ENCODE peak calls at places on chromosomes 1 and 21, in eight cellular contexts. E is HFFc6; I is stimulated activated CD8-positive, alpha-beta memory T cell treated with anti-CD3 and anti-CD28 coated beads, Interleukin-7, amount 100 ng/mL, for 1 hour; G is foreskin fibroblast; H is stimulated activated CD4-positive, alpha-beta T cell treated with anti-CD3 and anti-CD28 coated beads, Interleukin-4, amount 100 ng/mL, for 24 hours; L is sigmoid colon; O is astrocyte of the spinal cord; P is amniotic epithelial cell. Q is an unnamed sample.

GRCh38 chr21:32826317-32827167 is 55.0 kb upstream of the PAXBP1 start:
- DNase-seq in E (peak), I (no peak), G (peak), H (peak), L (no peak), O (peak), P (peak), Q (no peak)

GRCh38 chr1:72845342-72845741 is 563.0 kb upstream of the NEGR1 start:
- DNase-seq in E (no peak), I (no peak), G (no peak), H (no peak), L (no peak), O (peak), P (no peak), Q (no peak)

GRCh38 chr1:235207202-235207565 is 46.1 kb upstream of the RBM34 start:
- DNase-seq in E (no peak), I (peak), G (no peak), H (peak), L (no peak), O (peak), P (no peak), Q (no peak)

GRCh38 chr1:77218477-77219165 is 609 bp downstream of the PIGK start:
- DNase-seq in E (no peak), I (no peak), G (peak), H (no peak), L (no peak), O (no peak), P (peak), Q (no peak)

GRCh38 chr1:10170362-10170665 is 40.1 kb upstream of the KIF1B start:
- DNase-seq in E (no peak), I (no peak), G (no peak), H (peak), L (no peak), O (peak), P (peak), Q (no peak)

GRCh38 chr21:32424674-32425073 is 12.2 kb downstream of the EVA1C start:
- DNase-seq in E (no peak), I (no peak), G (peak), H (no peak), L (no peak), O (peak), P (no peak), Q (no peak)

GRCh38 chr1:201795066-201795465 is 33.9 kb upstream of the IPO9 start:
- DNase-seq in E (peak), I (no peak), G (peak), H (no peak), L (no peak), O (peak), P (no peak), Q (no peak)

GRCh38 chr21:33300701-33301631 is 23.8 kb upstream of the IFNAR1 start:
- DNase-seq in E (no peak), I (no peak), G (peak), H (no peak), L (no peak), O (no peak), P (peak), Q (no peak)

GRCh38 chr1:108569097-108569728 is 9.3 kb downstream of the EEIG2 start:
- DNase-seq in E (peak), I (no peak), G (no peak), H (no peak), L (no peak), O (no peak), P (no peak), Q (no peak)

GRCh38 chr1:227764019-227764391 is 28.8 kb downstream of the SNAP47 start:
- DNase-seq in E (peak), I (no peak), G (peak), H (no peak), L (no peak), O (peak), P (no peak), Q (no peak)

GRCh38 chr1:59020151-59020997 is 236.5 kb upstream of the JUN start:
- DNase-seq in E (peak), I (peak), G (peak), H (peak), L (peak), O (peak), P (peak), Q (no peak)

GRCh38 chr1:78622548-78622947 is 2.3 kb downstream of the IFI44L start:
- DNase-seq in E (no peak), I (no peak), G (peak), H (no peak), L (no peak), O (no peak), P (no peak), Q (no peak)

GRCh38 chr1:170218261-170218660 is 72.5 kb downstream of the NTMT2 start:
- DNase-seq in E (no peak), I (no peak), G (peak), H (no peak), L (no peak), O (no peak), P (no peak), Q (no peak)

GRCh38 chr1:177172331-177172730 is 1.6 kb downstream of the BRINP2 start:
- DNase-seq in E (no peak), I (no peak), G (no peak), H (no peak), L (no peak), O (no peak), P (no peak), Q (no peak)

GRCh38 chr1:27137022-27137542 is 17.8 kb downstream of the SLC9A1 start:
- DNase-seq in E (no peak), I (peak), G (no peak), H (peak), L (peak), O (no peak), P (no peak), Q (peak)

GRCh38 chr1:235088440-235088839 is 40.2 kb downstream of the TOMM20 start:
- DNase-seq in E (no peak), I (no peak), G (no peak), H (no peak), L (no peak), O (no peak), P (peak), Q (no peak)

GRCh38 chr1:244919320-244920282 is 55.3 kb upstream of the HNRNPU start:
- DNase-seq in E (no peak), I (no peak), G (no peak), H (no peak), L (no peak), O (no peak), P (no peak), Q (no peak)

GRCh38 chr1:2290595-2291510 is 62.7 kb downstream of the SKI start:
- DNase-seq in E (peak), I (peak), G (peak), H (peak), L (peak), O (peak), P (peak), Q (peak)

GRCh38 chr1:197471248-197472035 is 203.4 kb downstream of the CRB1 start:
- DNase-seq in E (no peak), I (no peak), G (peak), H (no peak), L (no peak), O (peak), P (peak), Q (no peak)

GRCh38 chr21:45330075-45330781 is 42.5 kb upstream of the POFUT2 start:
- DNase-seq in E (peak), I (no peak), G (peak), H (no peak), L (peak), O (peak), P (peak), Q (peak)

GRCh38 chr1:227889047-227889862 is 58.5 kb downstream of the WNT9A start:
- DNase-seq in E (no peak), I (no peak), G (no peak), H (no peak), L (peak), O (no peak), P (no peak), Q (peak)

GRCh38 chr1:94746635-94747525 is 73.3 kb upstream of the SLC44A3 start:
- DNase-seq in E (no peak), I (no peak), G (peak), H (no peak), L (no peak), O (no peak), P (peak), Q (no peak)

GRCh38 chr1:40034869-40035268 is 5.7 kb upstream of the CAP1 start:
- DNase-seq in E (no peak), I (no peak), G (no peak), H (no peak), L (no peak), O (no peak), P (no peak), Q (no peak)

GRCh38 chr1:206041640-206042039 is 11.3 kb upstream of the RHEX start:
- DNase-seq in E (no peak), I (no peak), G (no peak), H (no peak), L (no peak), O (no peak), P (no peak), Q (no peak)

GRCh38 chr1:39332291-39332690 is 127.8 kb downstream of the MACF1 start:
- DNase-seq in E (peak), I (no peak), G (peak), H (no peak), L (no peak), O (peak), P (peak), Q (no peak)

GRCh38 chr1:154747841-154748766 is 122.0 kb downstream of the KCNN3 start:
- DNase-seq in E (no peak), I (no peak), G (peak), H (peak), L (peak), O (peak), P (peak), Q (no peak)

GRCh38 chr21:45109831-45110492 is 35.6 kb downstream of the ADARB1 start:
- DNase-seq in E (no peak), I (no peak), G (no peak), H (peak), L (no peak), O (peak), P (no peak), Q (no peak)

GRCh38 chr21:34900376-34900775 is 148.7 kb downstream of the RUNX1 start:
- DNase-seq in E (peak), I (no peak), G (peak), H (no peak), L (no peak), O (peak), P (peak), Q (no peak)

GRCh38 chr21:33736569-33736968 is 94.3 kb downstream of the ITSN1 start:
- DNase-seq in E (no peak), I (no peak), G (no peak), H (no peak), L (no peak), O (no peak), P (no peak), Q (no peak)

GRCh38 chr1:200180821-200181220 is 153.3 kb downstream of the NR5A2 start:
- DNase-seq in E (peak), I (no peak), G (peak), H (no peak), L (no peak), O (peak), P (peak), Q (no peak)

GRCh38 chr1:193417420-193417819 is 231.0 kb upstream of the B3GALT2 start:
- DNase-seq in E (peak), I (no peak), G (peak), H (peak), L (no peak), O (no peak), P (peak), Q (peak)

GRCh38 chr1:81954388-81955023 is 153.8 kb downstream of the ADGRL2 start:
- DNase-seq in E (no peak), I (no peak), G (no peak), H (no peak), L (no peak), O (no peak), P (no peak), Q (no peak)

GRCh38 chr21:31366825-31367224 is 22.8 kb upstream of the TIAM1 start:
- DNase-seq in E (no peak), I (no peak), G (peak), H (no peak), L (no peak), O (peak), P (peak), Q (no peak)

GRCh38 chr1:150563340-150564038 is 14.3 kb downstream of the ADAMTSL4 start:
- DNase-seq in E (no peak), I (no peak), G (peak), H (peak), L (peak), O (peak), P (peak), Q (peak)

GRCh38 chr1:12617901-12618660 is at the start of gene DHRS3:
- DNase-seq in E (peak), I (peak), G (peak), H (peak), L (peak), O (peak), P (peak), Q (peak)

GRCh38 chr1:1213919-1214599 is at the start of gene TNFRSF4:
- DNase-seq in E (no peak), I (no peak), G (no peak), H (peak), L (no peak), O (no peak), P (no peak), Q (no peak)